ENCODE peak calls at places on chromosomes 16 and 17, in five cellular contexts. S is choroid plexus epithelial cell, V is BJ, T is AG04449, X is psoas muscle. M is an unnamed sample.

GRCh38 chr17:31480904-31481782 is 89.7 kb downstream of the RAB11FIP4 start:
- DNase-seq in S (no peak), V (no peak), T (no peak), X (no peak), M (no peak)

GRCh38 chr16:71491032-71491431 is 1.9 kb upstream of the ZNF19 start:
- DNase-seq in S (no peak), V (no peak), T (no peak), X (no peak), M (no peak)

GRCh38 chr16:64159986-64160385 is 961.9 kb downstream of the CDH11 start:
- DNase-seq in S (no peak), V (no peak), T (no peak), X (no peak), M (no peak)

GRCh38 chr17:35313875-35314409 is 59.5 kb downstream of the SLFN11 start:
- DNase-seq in S (no peak), V (no peak), T (no peak), X (peak), M (no peak)

GRCh38 chr16:57004387-57005250 is 15.3 kb downstream of the NLRC5 start:
- DNase-seq in S (no peak), V (no peak), T (no peak), X (no peak), M (no peak)

GRCh38 chr16:56506941-56507340 is 12.9 kb downstream of the BBS2 start:
- DNase-seq in S (peak), V (peak), T (peak), X (no peak), M (no peak)

GRCh38 chr17:9241371-9241712 is 220.0 kb downstream of the NTN1 start:
- DNase-seq in S (no peak), V (no peak), T (no peak), X (peak), M (no peak)

GRCh38 chr17:13735861-13736260 is 134.1 kb upstream of the HS3ST3A1 start:
- DNase-seq in S (no peak), V (no peak), T (no peak), X (no peak), M (no peak)

GRCh38 chr17:63550816-63551639 is 751 bp downstream of the DCAF7 start:
- DNase-seq in S (peak), V (no peak), T (no peak), X (no peak), M (peak)

GRCh38 chr17:74532115-74532514 is 840 bp upstream of the CD300LB start:
- DNase-seq in S (no peak), V (no peak), T (no peak), X (no peak), M (no peak)

GRCh38 chr17:48259710-48260291 is 152.2 kb downstream of the SNX11 start:
- DNase-seq in S (peak), V (no peak), T (no peak), X (no peak), M (no peak)

GRCh38 chr17:19672009-19672837 is 23.7 kb downstream of the ALDH3A2 start:
- DNase-seq in S (peak), V (no peak), T (no peak), X (peak), M (no peak)

DNA sequence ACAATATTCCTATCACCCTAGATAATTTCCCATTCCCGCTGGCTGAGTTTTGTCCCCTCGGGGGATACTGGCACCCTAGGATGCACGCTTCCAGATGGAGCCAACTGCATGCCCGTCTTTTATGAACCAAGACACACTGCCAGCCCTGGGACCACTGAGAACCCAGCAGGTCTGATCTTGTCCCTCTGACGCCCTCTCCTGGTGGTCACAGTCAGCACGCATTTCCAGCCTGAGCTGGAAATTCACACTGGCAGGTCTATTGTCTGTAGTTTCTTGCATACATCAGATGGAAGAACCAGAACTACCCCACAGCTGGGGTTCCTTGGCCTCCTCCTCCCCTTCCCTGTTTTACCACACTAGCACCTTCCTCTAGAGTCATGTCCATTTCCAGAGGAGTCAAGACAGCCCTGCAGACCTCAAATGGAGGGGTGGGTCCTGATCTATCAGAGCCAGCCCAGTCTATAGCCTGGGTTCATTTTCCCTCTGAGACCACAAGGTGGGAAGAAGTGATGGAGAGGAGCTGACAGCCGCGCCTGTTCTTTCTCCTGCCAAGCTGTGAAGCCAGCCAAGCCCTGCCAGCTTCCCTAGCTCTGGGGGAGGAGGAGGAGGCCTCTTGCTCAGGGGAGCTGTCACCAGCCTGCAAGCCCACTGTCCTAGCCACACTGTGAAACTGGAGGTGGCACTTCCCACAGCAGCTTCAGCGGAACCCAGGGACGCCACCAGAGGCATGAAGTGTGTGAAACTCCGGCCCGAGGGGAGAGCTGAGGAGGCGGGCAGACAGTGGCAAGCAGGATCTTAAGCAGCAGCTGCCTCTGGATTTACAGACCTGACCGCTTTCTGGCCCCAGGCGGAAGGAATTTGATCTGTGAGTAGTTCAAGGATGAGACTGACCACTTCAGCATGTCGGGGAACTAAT is 29.3 kb downstream of the MXRA7 start:
- DNase-seq in S (peak), V (no peak), T (no peak), X (peak), M (no peak)
- H3K4me3 ChIP-seq in S (no peak), V (no peak), T (no peak), X (no peak), M (no peak)

GRCh38 chr16:1300664-1301476 is 8.6 kb upstream of the UBE2I start:
- DNase-seq in S (peak), V (no peak), T (no peak), X (peak), M (no peak)
- TF ChIP-seq CTCF in S (peak), V (peak), T (peak), X (peak), M (peak)

GRCh38 chr17:77280304-77280910 is 139.6 kb downstream of the SEC14L1 start:
- DNase-seq in S (no peak), V (no peak), T (no peak), X (no peak), M (no peak)
- H3K4me3 ChIP-seq in S (peak), V (peak), T (peak), X (peak), M (peak)

GRCh38 chr17:7146115-7146514 is 31.5 kb upstream of the ASGR2 start:
- DNase-seq in S (no peak), V (no peak), T (no peak), X (no peak), M (peak)

GRCh38 chr17:7141824-7142223 is 27.2 kb upstream of the ASGR2 start:
- DNase-seq in S (no peak), V (no peak), T (no peak), X (no peak), M (no peak)

GRCh38 chr17:7144203-7144602 is 29.6 kb upstream of the ASGR2 start:
- DNase-seq in S (no peak), V (no peak), T (no peak), X (no peak), M (no peak)

DNA sequence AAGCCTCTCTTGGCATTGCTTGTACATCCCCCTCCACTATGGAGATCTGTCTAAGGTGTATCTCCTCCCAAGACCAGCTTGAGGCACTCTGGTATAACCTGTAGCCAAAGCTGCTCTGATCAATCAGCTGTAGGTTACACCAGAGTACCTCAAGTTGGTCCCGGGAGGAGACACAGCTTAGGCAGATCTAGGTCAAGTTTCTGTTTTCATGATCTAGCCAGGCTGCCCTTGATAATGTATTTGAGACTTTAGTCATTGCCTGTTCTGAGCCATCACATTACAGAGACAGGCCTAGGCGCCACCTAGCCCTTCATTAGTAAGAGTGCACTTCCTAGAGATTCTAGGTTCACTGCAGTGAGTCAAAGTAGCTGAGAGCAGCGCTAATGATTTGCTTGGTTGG is 31.4 kb downstream of the ASGR1 start:
- DNase-seq in S (no peak), V (no peak), T (no peak), X (no peak), M (no peak)
- TF ChIP-seq CTCF in S (no peak), V (no peak), T (no peak), X (no peak), M (no peak)

GRCh38 chr16:84218961-84219360 is 20.9 kb downstream of the KCNG4 start:
- DNase-seq in S (no peak), V (no peak), T (no peak), X (no peak), M (no peak)

GRCh38 chr16:84223456-84223855 is 16.4 kb downstream of the KCNG4 start:
- DNase-seq in S (no peak), V (no peak), T (no peak), X (no peak), M (no peak)

GRCh38 chr16:84224554-84224953 is 15.3 kb downstream of the KCNG4 start:
- DNase-seq in S (no peak), V (no peak), T (no peak), X (no peak), M (no peak)

GRCh38 chr16:84218176-84218776 is 21.5 kb downstream of the KCNG4 start:
- DNase-seq in S (no peak), V (no peak), T (no peak), X (no peak), M (no peak)

GRCh38 chr16:84220851-84221250 is 19.0 kb downstream of the KCNG4 start:
- DNase-seq in S (peak), V (no peak), T (peak), X (no peak), M (no peak)
- H3K4me3 ChIP-seq in S (no peak), V (no peak), T (no peak), X (no peak), M (no peak)

GRCh38 chr16:70395345-70395901 is 43.5 kb downstream of the ST3GAL2 start:
- DNase-seq in S (peak), V (no peak), T (no peak), X (peak), M (no peak)
- TF ChIP-seq CTCF in S (peak), V (peak), T (peak), X (peak), M (peak)

GRCh38 chr17:3693829-3694231 is 2.1 kb downstream of the P2RX5 start:
- DNase-seq in S (no peak), V (no peak), T (no peak), X (no peak), M (no peak)
- H3K4me3 ChIP-seq in S (no peak), V (no peak), T (no peak), X (no peak), M (no peak)

GRCh38 chr16:6863135-6863534 is 469.5 kb upstream of the RBFOX1 start:
- DNase-seq in S (no peak), V (no peak), T (no peak), X (no peak), M (no peak)
- TF ChIP-seq CTCF in S (no peak), V (no peak), T (no peak), X (no peak), M (no peak)